ENCODE peak calls at places on chromosomes 13 and 19, in nine cellular contexts. One of them, this sample, is unnamed.

GRCh38 chr19:39390460-39390758 is 497 bp downstream of the PAF1 start:
- DNase-seq in GM23338: no peak
- DNase-seq in NB4: no peak
- DNase-seq in GM12864: no peak
- DNase-seq in mammary epithelial cell: peak; percentile 78
- DNase-seq in bronchial epithelial cell: peak; percentile 72
- DNase-seq in AG04450: no peak
- DNase-seq in heart right ventricle: no peak
- DNase-seq in left ventricle myocardium inferior: no peak
- DNase-seq in this sample: no peak

GRCh38 chr13:36965767-36966166 is 33.4 kb downstream of the ALG5 start:
- DNase-seq in AG04450: peak; percentile 33
- DNase-seq in GM23338: no peak
- DNase-seq in bronchial epithelial cell: peak; percentile 95
- DNase-seq in mammary epithelial cell: peak; percentile 88
- DNase-seq in NB4: peak; percentile 15
- DNase-seq in GM12864: no peak
- DNase-seq in left ventricle myocardium inferior: no peak
- DNase-seq in heart right ventricle: no peak
- DNase-seq in this sample: peak; percentile 49

GRCh38 chr13:45219938-45220375 is 19.1 kb upstream of the KCTD4 start:
- DNase-seq in left ventricle myocardium inferior: no peak
- DNase-seq in bronchial epithelial cell: peak; percentile 100
- DNase-seq in GM12864: no peak
- DNase-seq in NB4: peak; percentile 55
- DNase-seq in heart right ventricle: no peak
- DNase-seq in AG04450: no peak
- DNase-seq in mammary epithelial cell: peak; percentile 98
- DNase-seq in GM23338: peak; percentile 33
- DNase-seq in this sample: peak; percentile 79

GRCh38 chr19:54916822-54917221 is 10.9 kb downstream of the NCR1 start:
- DNase-seq in heart right ventricle: no peak
- DNase-seq in GM12864: no peak
- DNase-seq in NB4: peak; percentile 29
- DNase-seq in bronchial epithelial cell: no peak
- DNase-seq in GM23338: no peak
- DNase-seq in left ventricle myocardium inferior: no peak
- DNase-seq in AG04450: no peak
- DNase-seq in mammary epithelial cell: no peak
- DNase-seq in this sample: no peak

GRCh38 chr19:16919496-16919895 is 30.7 kb downstream of the F2RL3 start:
- DNase-seq in AG04450: no peak
- DNase-seq in heart right ventricle: no peak
- DNase-seq in NB4: no peak
- DNase-seq in left ventricle myocardium inferior: no peak
- DNase-seq in GM23338: no peak
- DNase-seq in GM12864: no peak
- DNase-seq in mammary epithelial cell: no peak
- DNase-seq in bronchial epithelial cell: no peak
- DNase-seq in this sample: no peak

GRCh38 chr19:18775586-18776287 is 15.4 kb downstream of the COMP start:
- DNase-seq in AG04450: no peak
- DNase-seq in NB4: no peak
- DNase-seq in mammary epithelial cell: no peak
- DNase-seq in GM12864: no peak
- DNase-seq in bronchial epithelial cell: no peak
- DNase-seq in left ventricle myocardium inferior: no peak
- DNase-seq in heart right ventricle: no peak
- DNase-seq in GM23338: no peak
- DNase-seq in this sample: no peak

GRCh38 chr19:16846901-16847300 is 17.7 kb downstream of the SIN3B start:
- DNase-seq in left ventricle myocardium inferior: no peak
- DNase-seq in NB4: no peak
- DNase-seq in heart right ventricle: no peak
- DNase-seq in mammary epithelial cell: no peak
- DNase-seq in GM23338: no peak
- DNase-seq in AG04450: no peak
- DNase-seq in bronchial epithelial cell: no peak
- DNase-seq in GM12864: no peak
- DNase-seq in this sample: no peak

GRCh38 chr13:24630851-24631341 is 49.3 kb upstream of the ATP12A start:
- DNase-seq in mammary epithelial cell: peak; percentile 89
- DNase-seq in NB4: peak; percentile 24
- DNase-seq in left ventricle myocardium inferior: no peak
- DNase-seq in GM12864: no peak
- DNase-seq in bronchial epithelial cell: peak; percentile 88
- DNase-seq in AG04450: no peak
- DNase-seq in heart right ventricle: no peak
- DNase-seq in GM23338: no peak
- DNase-seq in this sample: no peak

GRCh38 chr19:44718441-44719261 is 19.7 kb downstream of the CEACAM16 start:
- DNase-seq in GM23338: peak; percentile 95
- DNase-seq in heart right ventricle: peak; percentile 75
- DNase-seq in bronchial epithelial cell: no peak
- DNase-seq in GM12864: no peak
- DNase-seq in mammary epithelial cell: no peak
- DNase-seq in left ventricle myocardium inferior: peak; percentile 78
- DNase-seq in NB4: no peak
- DNase-seq in AG04450: peak; percentile 7
- DNase-seq in this sample: peak; percentile 56

GRCh38 chr19:45522010-45522941 is 15.0 kb downstream of the VASP start:
- DNase-seq in AG04450: no peak
- DNase-seq in GM23338: no peak
- DNase-seq in heart right ventricle: no peak
- DNase-seq in mammary epithelial cell: no peak
- DNase-seq in bronchial epithelial cell: no peak
- DNase-seq in GM12864: no peak
- DNase-seq in left ventricle myocardium inferior: no peak
- DNase-seq in NB4: no peak
- DNase-seq in this sample: no peak

GRCh38 chr19:45643927-45644771 is 5.0 kb upstream of the EML2 start:
- DNase-seq in mammary epithelial cell: no peak
- DNase-seq in bronchial epithelial cell: no peak
- DNase-seq in heart right ventricle: no peak
- DNase-seq in GM23338: no peak
- DNase-seq in AG04450: no peak
- DNase-seq in left ventricle myocardium inferior: no peak
- DNase-seq in GM12864: no peak
- DNase-seq in NB4: no peak
- DNase-seq in this sample: no peak

GRCh38 chr19:4115050-4115817 is 8.7 kb downstream of the MAP2K2 start:
- DNase-seq in NB4: peak; percentile 32
- DNase-seq in mammary epithelial cell: no peak
- DNase-seq in heart right ventricle: peak; percentile 58
- DNase-seq in AG04450: no peak
- DNase-seq in bronchial epithelial cell: no peak
- DNase-seq in GM12864: peak; percentile 82
- DNase-seq in left ventricle myocardium inferior: peak; percentile 46
- DNase-seq in GM23338: no peak
- DNase-seq in this sample: no peak

GRCh38 chr19:35609881-35610353 is 2.6 kb upstream of the HAUS5 start:
- DNase-seq in NB4: no peak
- DNase-seq in left ventricle myocardium inferior: no peak
- DNase-seq in bronchial epithelial cell: no peak
- DNase-seq in heart right ventricle: no peak
- DNase-seq in AG04450: no peak
- DNase-seq in GM23338: no peak
- DNase-seq in GM12864: peak; percentile 69
- DNase-seq in mammary epithelial cell: no peak
- DNase-seq in this sample: no peak

GRCh38 chr13:109592776-109593175 is 193.6 kb downstream of the IRS2 start:
- DNase-seq in heart right ventricle: no peak
- DNase-seq in mammary epithelial cell: no peak
- DNase-seq in bronchial epithelial cell: no peak
- DNase-seq in NB4: no peak
- DNase-seq in GM12864: no peak
- DNase-seq in GM23338: no peak
- DNase-seq in left ventricle myocardium inferior: no peak
- DNase-seq in AG04450: no peak
- DNase-seq in this sample: no peak

GRCh38 chr19:31354316-31354715 is 5.1 kb upstream of the TSHZ3 start:
- DNase-seq in mammary epithelial cell: no peak
- DNase-seq in bronchial epithelial cell: no peak
- DNase-seq in GM23338: peak; percentile 53
- DNase-seq in NB4: no peak
- DNase-seq in GM12864: no peak
- DNase-seq in left ventricle myocardium inferior: no peak
- DNase-seq in heart right ventricle: no peak
- DNase-seq in AG04450: no peak
- DNase-seq in this sample: no peak

GRCh38 chr19:1000095-1000494 is at the start of gene GRIN3B:
- DNase-seq in heart right ventricle: peak; percentile 50
- DNase-seq in AG04450: no peak
- DNase-seq in GM23338: peak; percentile 90
- DNase-seq in NB4: peak; percentile 44
- DNase-seq in bronchial epithelial cell: peak; percentile 33
- DNase-seq in mammary epithelial cell: peak; percentile 69
- DNase-seq in left ventricle myocardium inferior: no peak
- DNase-seq in GM12864: no peak
- DNase-seq in this sample: no peak

GRCh38 chr19:49109051-49109450 is 5.1 kb upstream of the LIN7B start:
- DNase-seq in mammary epithelial cell: no peak
- DNase-seq in GM12864: no peak
- DNase-seq in heart right ventricle: no peak
- DNase-seq in AG04450: no peak
- DNase-seq in left ventricle myocardium inferior: no peak
- DNase-seq in bronchial epithelial cell: no peak
- DNase-seq in NB4: no peak
- DNase-seq in GM23338: no peak
- DNase-seq in this sample: no peak

GRCh38 chr13:96792736-96793444 is 201.4 kb downstream of the OXGR1 start:
- DNase-seq in GM23338: no peak
- DNase-seq in AG04450: no peak
- DNase-seq in left ventricle myocardium inferior: no peak
- DNase-seq in mammary epithelial cell: no peak
- DNase-seq in heart right ventricle: no peak
- DNase-seq in bronchial epithelial cell: no peak
- DNase-seq in GM12864: no peak
- DNase-seq in NB4: no peak
- DNase-seq in this sample: no peak

GRCh38 chr13:96792188-96792587 is 202.1 kb downstream of the OXGR1 start:
- DNase-seq in left ventricle myocardium inferior: no peak
- DNase-seq in bronchial epithelial cell: no peak
- DNase-seq in GM23338: peak; percentile 44
- DNase-seq in NB4: no peak
- DNase-seq in heart right ventricle: no peak
- DNase-seq in GM12864: no peak
- DNase-seq in mammary epithelial cell: no peak
- DNase-seq in AG04450: no peak
- DNase-seq in this sample: no peak

DNA sequence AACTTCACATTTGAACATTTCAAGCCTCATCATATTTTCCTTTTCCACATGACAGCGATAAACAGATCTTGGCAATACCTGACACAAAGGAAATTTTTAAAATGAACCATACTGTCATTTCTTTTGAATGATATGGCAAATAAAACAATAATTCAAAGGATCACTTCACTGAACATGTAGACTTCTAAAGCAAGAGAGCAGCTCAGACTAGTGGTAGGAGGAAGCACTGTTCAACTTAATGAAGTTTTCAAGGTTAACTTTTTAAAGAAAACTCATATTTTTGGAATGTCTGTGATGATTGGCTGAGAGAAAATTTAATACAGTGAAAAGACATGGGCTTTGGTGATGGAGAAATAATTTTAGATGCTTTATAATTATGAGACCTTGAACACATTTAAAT is 198.0 kb downstream of the OXGR1 start:
- DNase-seq in AG04450: no peak
- DNase-seq in left ventricle myocardium inferior: no peak
- DNase-seq in bronchial epithelial cell: peak; percentile 5
- DNase-seq in GM12864: no peak
- DNase-seq in NB4: no peak
- DNase-seq in mammary epithelial cell: no peak
- DNase-seq in heart right ventricle: no peak
- DNase-seq in GM23338: no peak
- DNase-seq in this sample: no peak
- TF ChIP-seq CTCF in AG04450: no peak
- TF ChIP-seq CTCF in left ventricle myocardium inferior: no peak
- TF ChIP-seq CTCF in bronchial epithelial cell: peak; percentile 13
- TF ChIP-seq CTCF in GM12864: no peak
- TF ChIP-seq CTCF in NB4: no peak
- TF ChIP-seq CTCF in mammary epithelial cell: peak; percentile 19
- TF ChIP-seq CTCF in heart right ventricle: peak; percentile 21
- TF ChIP-seq CTCF in GM23338: no peak
- TF ChIP-seq CTCF in this sample: no peak

GRCh38 chr13:48505597-48506091 is 27.2 kb downstream of the RCBTB2 start:
- DNase-seq in bronchial epithelial cell: peak; percentile 30
- DNase-seq in heart right ventricle: no peak
- DNase-seq in GM23338: no peak
- DNase-seq in left ventricle myocardium inferior: no peak
- DNase-seq in GM12864: peak; percentile 96
- DNase-seq in mammary epithelial cell: peak; percentile 51
- DNase-seq in AG04450: peak; percentile 8
- DNase-seq in NB4: peak; percentile 81
- DNase-seq in this sample: no peak
- H3K4me3 ChIP-seq in bronchial epithelial cell: no peak overlapping the region
- H3K4me3 ChIP-seq in heart right ventricle: peak overlapping the region; percentile 20
- H3K4me3 ChIP-seq in GM23338: no peak overlapping the region
- H3K4me3 ChIP-seq in left ventricle myocardium inferior: peak overlapping the region; percentile 24
- H3K4me3 ChIP-seq in GM12864: no peak overlapping the region
- H3K4me3 ChIP-seq in mammary epithelial cell: no peak overlapping the region
- H3K4me3 ChIP-seq in AG04450: no peak overlapping the region
- H3K4me3 ChIP-seq in NB4: no peak overlapping the region
- H3K4me3 ChIP-seq in this sample: no peak overlapping the region

DNA sequence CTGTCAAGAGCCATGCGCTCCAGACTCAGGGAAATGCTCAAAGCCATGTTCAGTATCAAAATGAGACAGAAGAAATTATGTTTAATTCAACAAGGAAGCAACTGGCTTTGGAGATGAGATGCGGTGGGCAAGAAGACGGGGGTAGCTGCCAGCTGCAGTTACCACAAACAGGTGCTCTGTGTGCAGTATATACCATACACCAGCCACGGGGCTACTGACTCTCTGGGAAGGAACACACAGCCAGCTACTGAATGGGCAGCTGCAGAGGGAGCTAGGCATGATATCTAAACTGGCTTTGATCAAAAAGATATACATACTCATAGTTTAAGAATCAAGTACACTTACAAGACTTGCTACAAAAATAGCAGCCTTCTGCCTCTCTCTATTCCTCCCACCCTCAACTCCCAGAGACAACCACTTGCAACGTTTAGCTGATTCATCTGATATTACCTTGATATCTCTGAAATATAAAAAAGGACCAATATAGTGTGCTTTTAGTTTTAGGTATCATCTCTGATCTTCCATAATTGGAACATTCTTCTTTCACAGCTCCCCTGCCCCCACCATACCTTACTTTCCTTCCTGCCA is 593.0 kb downstream of the UQCRFS1 start:
- DNase-seq in AG04450: no peak
- DNase-seq in bronchial epithelial cell: no peak
- DNase-seq in mammary epithelial cell: no peak
- DNase-seq in heart right ventricle: no peak
- DNase-seq in NB4: no peak
- DNase-seq in left ventricle myocardium inferior: no peak
- DNase-seq in GM12864: no peak
- DNase-seq in GM23338: no peak
- DNase-seq in this sample: no peak
- TF ChIP-seq CTCF in AG04450: no peak
- TF ChIP-seq CTCF in bronchial epithelial cell: no peak
- TF ChIP-seq CTCF in mammary epithelial cell: no peak
- TF ChIP-seq CTCF in heart right ventricle: no peak
- TF ChIP-seq CTCF in NB4: no peak
- TF ChIP-seq CTCF in left ventricle myocardium inferior: no peak
- TF ChIP-seq CTCF in GM12864: no peak
- TF ChIP-seq CTCF in GM23338: no peak
- TF ChIP-seq CTCF in this sample: no peak

GRCh38 chr19:11480927-11481776 is at the start of gene ELAVL3:
- DNase-seq in NB4: no peak
- DNase-seq in heart right ventricle: no peak
- DNase-seq in mammary epithelial cell: no peak
- DNase-seq in GM23338: peak; percentile 76
- DNase-seq in AG04450: no peak
- DNase-seq in left ventricle myocardium inferior: no peak
- DNase-seq in GM12864: no peak
- DNase-seq in bronchial epithelial cell: no peak
- DNase-seq in this sample: no peak
- H3K4me3 ChIP-seq in NB4: no peak within 1 kb of the TSS
- H3K4me3 ChIP-seq in heart right ventricle: peak within 1 kb of the TSS; percentile 44
- H3K4me3 ChIP-seq in mammary epithelial cell: no peak within 1 kb of the TSS
- H3K4me3 ChIP-seq in GM23338: peak within 1 kb of the TSS; percentile 61
- H3K4me3 ChIP-seq in AG04450: peak within 1 kb of the TSS; percentile 32
- H3K4me3 ChIP-seq in left ventricle myocardium inferior: peak within 1 kb of the TSS; percentile 62
- H3K4me3 ChIP-seq in GM12864: peak within 1 kb of the TSS; percentile 32
- H3K4me3 ChIP-seq in bronchial epithelial cell: no peak within 1 kb of the TSS
- H3K4me3 ChIP-seq in this sample: no peak within 1 kb of the TSS

This sample was measured in HFF-Myc.